ENCODE peak calls at places on chromosomes 6 and 20, in eight cellular contexts. One of them, this sample, is unnamed.

GRCh38 chr20:62427172-62428007 is at the start of gene RBBP8NL:
- DNase-seq in spleen: no peak
- DNase-seq in stimulated activated CD4-positive, alpha-beta T cell treated with anti-CD3 and anti-CD28 coated beads, Interleukin-2, amount 100 ng/mL, for 48 hours: no peak
- DNase-seq in colonic mucosa: peak; percentile 96
- DNase-seq in DMS153: peak; percentile 90
- DNase-seq in KBM-7: no peak
- DNase-seq in Karpas-422: no peak
- DNase-seq in GM10248: no peak
- DNase-seq in this sample: no peak

GRCh38 chr6:42368156-42368555 is 83.6 kb downstream of the TRERF1 start:
- DNase-seq in spleen: no peak
- DNase-seq in stimulated activated CD4-positive, alpha-beta T cell treated with anti-CD3 and anti-CD28 coated beads, Interleukin-2, amount 100 ng/mL, for 48 hours: peak; percentile 48
- DNase-seq in colonic mucosa: no peak
- DNase-seq in DMS153: no peak
- DNase-seq in KBM-7: peak; percentile 23
- DNase-seq in Karpas-422: no peak
- DNase-seq in GM10248: peak; percentile 68
- DNase-seq in this sample: no peak

GRCh38 chr6:5670381-5670780 is 336.3 kb downstream of the NRN1 start:
- DNase-seq in spleen: no peak
- DNase-seq in stimulated activated CD4-positive, alpha-beta T cell treated with anti-CD3 and anti-CD28 coated beads, Interleukin-2, amount 100 ng/mL, for 48 hours: no peak
- DNase-seq in colonic mucosa: no peak
- DNase-seq in DMS153: no peak
- DNase-seq in KBM-7: no peak
- DNase-seq in Karpas-422: peak; percentile 43
- DNase-seq in GM10248: no peak
- DNase-seq in this sample: no peak

GRCh38 chr6:31776961-31777666 is at the start of gene VWA7:
- DNase-seq in spleen: peak; percentile 90
- DNase-seq in stimulated activated CD4-positive, alpha-beta T cell treated with anti-CD3 and anti-CD28 coated beads, Interleukin-2, amount 100 ng/mL, for 48 hours: peak; percentile 71
- DNase-seq in colonic mucosa: peak; percentile 80
- DNase-seq in DMS153: peak; percentile 63
- DNase-seq in KBM-7: peak; percentile 94
- DNase-seq in Karpas-422: peak; percentile 76
- DNase-seq in GM10248: peak; percentile 93
- DNase-seq in this sample: peak; percentile 95

GRCh38 chr20:22180244-22180643 is 404.1 kb downstream of the FOXA2 start:
- DNase-seq in spleen: no peak
- DNase-seq in stimulated activated CD4-positive, alpha-beta T cell treated with anti-CD3 and anti-CD28 coated beads, Interleukin-2, amount 100 ng/mL, for 48 hours: no peak
- DNase-seq in colonic mucosa: no peak
- DNase-seq in DMS153: no peak
- DNase-seq in KBM-7: peak; percentile 2
- DNase-seq in Karpas-422: peak; percentile 67
- DNase-seq in GM10248: no peak
- DNase-seq in this sample: peak; percentile 13

GRCh38 chr20:41249371-41249770 is 68.2 kb downstream of the ZHX3 start:
- DNase-seq in spleen: no peak
- DNase-seq in stimulated activated CD4-positive, alpha-beta T cell treated with anti-CD3 and anti-CD28 coated beads, Interleukin-2, amount 100 ng/mL, for 48 hours: no peak
- DNase-seq in colonic mucosa: peak; percentile 39
- DNase-seq in DMS153: no peak
- DNase-seq in KBM-7: no peak
- DNase-seq in Karpas-422: no peak
- DNase-seq in GM10248: peak; percentile 45
- DNase-seq in this sample: peak; percentile 82

GRCh38 chr20:32626859-32627636 is 41.9 kb upstream of the NOL4L start:
- DNase-seq in spleen: peak; percentile 79
- DNase-seq in stimulated activated CD4-positive, alpha-beta T cell treated with anti-CD3 and anti-CD28 coated beads, Interleukin-2, amount 100 ng/mL, for 48 hours: no peak
- DNase-seq in colonic mucosa: no peak
- DNase-seq in DMS153: peak; percentile 90
- DNase-seq in KBM-7: no peak
- DNase-seq in Karpas-422: peak; percentile 36
- DNase-seq in GM10248: no peak
- DNase-seq in this sample: no peak

GRCh38 chr6:11197175-11197535 is 35.3 kb downstream of the NEDD9 start:
- DNase-seq in spleen: no peak
- DNase-seq in stimulated activated CD4-positive, alpha-beta T cell treated with anti-CD3 and anti-CD28 coated beads, Interleukin-2, amount 100 ng/mL, for 48 hours: no peak
- DNase-seq in colonic mucosa: no peak
- DNase-seq in DMS153: no peak
- DNase-seq in KBM-7: no peak
- DNase-seq in Karpas-422: no peak
- DNase-seq in GM10248: no peak
- DNase-seq in this sample: no peak

GRCh38 chr6:69848552-69848951 is 17.8 kb upstream of the COL19A1 start:
- DNase-seq in spleen: no peak
- DNase-seq in stimulated activated CD4-positive, alpha-beta T cell treated with anti-CD3 and anti-CD28 coated beads, Interleukin-2, amount 100 ng/mL, for 48 hours: no peak
- DNase-seq in colonic mucosa: no peak
- DNase-seq in DMS153: no peak
- DNase-seq in KBM-7: no peak
- DNase-seq in Karpas-422: no peak
- DNase-seq in GM10248: no peak
- DNase-seq in this sample: no peak